ENCODE peak calls at places on chromosomes 3 and 15, in six cellular contexts. One of them, this sample, is unnamed.

GRCh38 chr3:130932979-130933378 is 39.1 kb downstream of the ATP2C1 start:
- DNase-seq in GM10248: no peak
- DNase-seq in EL: no peak
- DNase-seq in mesenchymal stem cell: no peak
- DNase-seq in adrenal gland: no peak
- DNase-seq in stimulated activated CD8-positive, alpha-beta memory T cell treated with anti-CD3 and anti-CD28 coated beads, Interleukin-15, amount 100 ng/mL, for 4 hours: no peak
- DNase-seq in this sample: no peak

GRCh38 chr3:126433496-126434263 is 39.0 kb downstream of the CFAP100 start:
- DNase-seq in GM10248: no peak
- DNase-seq in EL: no peak
- DNase-seq in mesenchymal stem cell: no peak
- DNase-seq in adrenal gland: no peak
- DNase-seq in stimulated activated CD8-positive, alpha-beta memory T cell treated with anti-CD3 and anti-CD28 coated beads, Interleukin-15, amount 100 ng/mL, for 4 hours: no peak
- DNase-seq in this sample: no peak

GRCh38 chr15:58062983-58063382 is 2.5 kb downstream of the ALDH1A2 start:
- DNase-seq in GM10248: no peak
- DNase-seq in EL: no peak
- DNase-seq in mesenchymal stem cell: no peak
- DNase-seq in adrenal gland: no peak
- DNase-seq in stimulated activated CD8-positive, alpha-beta memory T cell treated with anti-CD3 and anti-CD28 coated beads, Interleukin-15, amount 100 ng/mL, for 4 hours: no peak
- DNase-seq in this sample: peak; percentile 63

GRCh38 chr3:6578526-6578925 is 282.4 kb upstream of the GRM7 start:
- DNase-seq in GM10248: no peak
- DNase-seq in EL: no peak
- DNase-seq in mesenchymal stem cell: no peak
- DNase-seq in adrenal gland: no peak
- DNase-seq in stimulated activated CD8-positive, alpha-beta memory T cell treated with anti-CD3 and anti-CD28 coated beads, Interleukin-15, amount 100 ng/mL, for 4 hours: no peak
- DNase-seq in this sample: no peak

GRCh38 chr3:156106721-156107373 is 13.5 kb upstream of the KCNAB1 start:
- DNase-seq in GM10248: no peak
- DNase-seq in EL: no peak
- DNase-seq in mesenchymal stem cell: no peak
- DNase-seq in adrenal gland: no peak
- DNase-seq in stimulated activated CD8-positive, alpha-beta memory T cell treated with anti-CD3 and anti-CD28 coated beads, Interleukin-15, amount 100 ng/mL, for 4 hours: no peak
- DNase-seq in this sample: no peak

GRCh38 chr3:27544372-27544865 is 60.2 kb upstream of the SLC4A7 start:
- DNase-seq in GM10248: no peak
- DNase-seq in EL: peak; percentile 83
- DNase-seq in mesenchymal stem cell: peak; percentile 25
- DNase-seq in adrenal gland: no peak
- DNase-seq in stimulated activated CD8-positive, alpha-beta memory T cell treated with anti-CD3 and anti-CD28 coated beads, Interleukin-15, amount 100 ng/mL, for 4 hours: no peak
- DNase-seq in this sample: peak; percentile 70

GRCh38 chr3:170277833-170278586 is 55.8 kb downstream of the PRKCI start:
- DNase-seq in GM10248: no peak
- DNase-seq in EL: no peak
- DNase-seq in mesenchymal stem cell: peak; percentile 22
- DNase-seq in adrenal gland: no peak
- DNase-seq in stimulated activated CD8-positive, alpha-beta memory T cell treated with anti-CD3 and anti-CD28 coated beads, Interleukin-15, amount 100 ng/mL, for 4 hours: no peak
- DNase-seq in this sample: peak; percentile 15

GRCh38 chr15:74845581-74845980 is 2.6 kb upstream of the ULK3 start:
- DNase-seq in GM10248: no peak
- DNase-seq in EL: no peak
- DNase-seq in mesenchymal stem cell: no peak
- DNase-seq in adrenal gland: no peak
- DNase-seq in stimulated activated CD8-positive, alpha-beta memory T cell treated with anti-CD3 and anti-CD28 coated beads, Interleukin-15, amount 100 ng/mL, for 4 hours: no peak
- DNase-seq in this sample: no peak

GRCh38 chr3:13158441-13158840 is 85.2 kb upstream of the IQSEC1 start:
- DNase-seq in GM10248: no peak
- DNase-seq in EL: no peak
- DNase-seq in mesenchymal stem cell: no peak
- DNase-seq in adrenal gland: no peak
- DNase-seq in stimulated activated CD8-positive, alpha-beta memory T cell treated with anti-CD3 and anti-CD28 coated beads, Interleukin-15, amount 100 ng/mL, for 4 hours: no peak
- DNase-seq in this sample: no peak

GRCh38 chr3:100635273-100635701 is 25.9 kb downstream of the ADGRG7 start:
- DNase-seq in GM10248: no peak
- DNase-seq in EL: no peak
- DNase-seq in mesenchymal stem cell: no peak
- DNase-seq in adrenal gland: no peak
- DNase-seq in stimulated activated CD8-positive, alpha-beta memory T cell treated with anti-CD3 and anti-CD28 coated beads, Interleukin-15, amount 100 ng/mL, for 4 hours: no peak
- DNase-seq in this sample: no peak

GRCh38 chr15:81336568-81336967 is 12.6 kb upstream of the STARD5 start:
- DNase-seq in GM10248: peak; percentile 47
- DNase-seq in EL: peak; percentile 33
- DNase-seq in mesenchymal stem cell: no peak
- DNase-seq in adrenal gland: no peak
- DNase-seq in stimulated activated CD8-positive, alpha-beta memory T cell treated with anti-CD3 and anti-CD28 coated beads, Interleukin-15, amount 100 ng/mL, for 4 hours: no peak
- DNase-seq in this sample: peak; percentile 23

GRCh38 chr3:139758654-139759291 is 81.0 kb upstream of the NMNAT3 start:
- DNase-seq in GM10248: no peak
- DNase-seq in EL: peak; percentile 57
- DNase-seq in mesenchymal stem cell: peak; percentile 48
- DNase-seq in adrenal gland: no peak
- DNase-seq in stimulated activated CD8-positive, alpha-beta memory T cell treated with anti-CD3 and anti-CD28 coated beads, Interleukin-15, amount 100 ng/mL, for 4 hours: no peak
- DNase-seq in this sample: no peak

GRCh38 chr15:89334510-89335288 is at the start of gene POLG:
- DNase-seq in GM10248: peak; percentile 98
- DNase-seq in EL: peak; percentile 99
- DNase-seq in mesenchymal stem cell: peak; percentile 99
- DNase-seq in adrenal gland: peak; percentile 99
- DNase-seq in stimulated activated CD8-positive, alpha-beta memory T cell treated with anti-CD3 and anti-CD28 coated beads, Interleukin-15, amount 100 ng/mL, for 4 hours: peak; percentile 98
- DNase-seq in this sample: peak; percentile 99

GRCh38 chr15:42140383-42141070 is 15.9 kb downstream of the PLA2G4F start:
- DNase-seq in GM10248: no peak
- DNase-seq in EL: no peak
- DNase-seq in mesenchymal stem cell: no peak
- DNase-seq in adrenal gland: peak; percentile 6
- DNase-seq in stimulated activated CD8-positive, alpha-beta memory T cell treated with anti-CD3 and anti-CD28 coated beads, Interleukin-15, amount 100 ng/mL, for 4 hours: no peak
- DNase-seq in this sample: no peak

GRCh38 chr3:39541917-39542329 is 74.4 kb downstream of the MOBP start:
- DNase-seq in GM10248: no peak
- DNase-seq in EL: peak; percentile 35
- DNase-seq in mesenchymal stem cell: peak; percentile 29
- DNase-seq in adrenal gland: no peak
- DNase-seq in stimulated activated CD8-positive, alpha-beta memory T cell treated with anti-CD3 and anti-CD28 coated beads, Interleukin-15, amount 100 ng/mL, for 4 hours: no peak
- DNase-seq in this sample: peak; percentile 79

GRCh38 chr3:35393916-35394315 is 245.4 kb upstream of the ARPP21 start:
- DNase-seq in GM10248: no peak
- DNase-seq in EL: no peak
- DNase-seq in mesenchymal stem cell: no peak
- DNase-seq in adrenal gland: no peak
- DNase-seq in stimulated activated CD8-positive, alpha-beta memory T cell treated with anti-CD3 and anti-CD28 coated beads, Interleukin-15, amount 100 ng/mL, for 4 hours: no peak
- DNase-seq in this sample: no peak

GRCh38 chr3:111810909-111811308 is 48.2 kb upstream of the PHLDB2 start:
- DNase-seq in GM10248: no peak
- DNase-seq in EL: peak; percentile 89
- DNase-seq in mesenchymal stem cell: peak; percentile 79
- DNase-seq in adrenal gland: no peak
- DNase-seq in stimulated activated CD8-positive, alpha-beta memory T cell treated with anti-CD3 and anti-CD28 coated beads, Interleukin-15, amount 100 ng/mL, for 4 hours: no peak
- DNase-seq in this sample: no peak

GRCh38 chr3:43024183-43024865 is 45.2 kb downstream of the GASK1A start:
- DNase-seq in GM10248: no peak
- DNase-seq in EL: no peak
- DNase-seq in mesenchymal stem cell: no peak
- DNase-seq in adrenal gland: no peak
- DNase-seq in stimulated activated CD8-positive, alpha-beta memory T cell treated with anti-CD3 and anti-CD28 coated beads, Interleukin-15, amount 100 ng/mL, for 4 hours: no peak
- DNase-seq in this sample: no peak

GRCh38 chr3:64539451-64540196 is 148.2 kb downstream of the ADAMTS9 start:
- DNase-seq in GM10248: no peak
- DNase-seq in EL: peak; percentile 6
- DNase-seq in mesenchymal stem cell: no peak
- DNase-seq in adrenal gland: no peak
- DNase-seq in stimulated activated CD8-positive, alpha-beta memory T cell treated with anti-CD3 and anti-CD28 coated beads, Interleukin-15, amount 100 ng/mL, for 4 hours: no peak
- DNase-seq in this sample: peak; percentile 77

GRCh38 chr15:58378241-58379085 is 53.3 kb upstream of the LIPC start:
- DNase-seq in GM10248: no peak
- DNase-seq in EL: peak; percentile 28
- DNase-seq in mesenchymal stem cell: peak; percentile 52
- DNase-seq in adrenal gland: no peak
- DNase-seq in stimulated activated CD8-positive, alpha-beta memory T cell treated with anti-CD3 and anti-CD28 coated beads, Interleukin-15, amount 100 ng/mL, for 4 hours: no peak
- DNase-seq in this sample: no peak

GRCh38 chr3:52684184-52684583 is 1.5 kb downstream of the PBRM1 start:
- DNase-seq in GM10248: no peak
- DNase-seq in EL: no peak
- DNase-seq in mesenchymal stem cell: no peak
- DNase-seq in adrenal gland: no peak
- DNase-seq in stimulated activated CD8-positive, alpha-beta memory T cell treated with anti-CD3 and anti-CD28 coated beads, Interleukin-15, amount 100 ng/mL, for 4 hours: no peak
- DNase-seq in this sample: no peak

GRCh38 chr15:50883903-50884302 is 24.6 kb upstream of the AP4E1 start:
- DNase-seq in GM10248: peak; percentile 20
- DNase-seq in EL: peak; percentile 76
- DNase-seq in mesenchymal stem cell: peak; percentile 64
- DNase-seq in adrenal gland: no peak
- DNase-seq in stimulated activated CD8-positive, alpha-beta memory T cell treated with anti-CD3 and anti-CD28 coated beads, Interleukin-15, amount 100 ng/mL, for 4 hours: no peak
- DNase-seq in this sample: peak; percentile 71

GRCh38 chr3:131658771-131659170 is 156.0 kb upstream of the MRPL3 start:
- DNase-seq in GM10248: no peak
- DNase-seq in EL: no peak
- DNase-seq in mesenchymal stem cell: no peak
- DNase-seq in adrenal gland: no peak
- DNase-seq in stimulated activated CD8-positive, alpha-beta memory T cell treated with anti-CD3 and anti-CD28 coated beads, Interleukin-15, amount 100 ng/mL, for 4 hours: no peak
- DNase-seq in this sample: no peak

GRCh38 chr15:90031231-90031791 is 30.2 kb downstream of the ZNF710 start:
- DNase-seq in GM10248: peak; percentile 84
- DNase-seq in EL: peak; percentile 79
- DNase-seq in mesenchymal stem cell: peak; percentile 85
- DNase-seq in adrenal gland: no peak
- DNase-seq in stimulated activated CD8-positive, alpha-beta memory T cell treated with anti-CD3 and anti-CD28 coated beads, Interleukin-15, amount 100 ng/mL, for 4 hours: no peak
- DNase-seq in this sample: no peak

GRCh38 chr15:68815598-68815997 is 5.1 kb downstream of the ANP32A start:
- DNase-seq in GM10248: no peak
- DNase-seq in EL: peak; percentile 45
- DNase-seq in mesenchymal stem cell: no peak
- DNase-seq in adrenal gland: no peak
- DNase-seq in stimulated activated CD8-positive, alpha-beta memory T cell treated with anti-CD3 and anti-CD28 coated beads, Interleukin-15, amount 100 ng/mL, for 4 hours: no peak
- DNase-seq in this sample: no peak

GRCh38 chr15:42194502-42194901 is 13.6 kb downstream of the VPS39 start:
- DNase-seq in GM10248: no peak
- DNase-seq in EL: peak; percentile 79
- DNase-seq in mesenchymal stem cell: peak; percentile 85
- DNase-seq in adrenal gland: no peak
- DNase-seq in stimulated activated CD8-positive, alpha-beta memory T cell treated with anti-CD3 and anti-CD28 coated beads, Interleukin-15, amount 100 ng/mL, for 4 hours: no peak
- DNase-seq in this sample: no peak

This sample was measured in endothelial cell of umbilical vein.